ENCODE peak calls at places on chromosomes 5 and 9, in seven cellular contexts. G is ovary, H is K562, P is stomach, U is A549, L is suprapubic skin, M is tibial nerve. A is an unnamed sample.
A peak's percentile ranks its signal among the peaks of the same experiment; 100 is the strongest.

GRCh38 chr9:20630241-20630943 is 8.1 kb upstream of the MLLT3 start:
- DNase-seq in G (no peak), H (no peak), P (no peak), U (no peak), L (no peak), M (no peak), A (no peak)

GRCh38 chr5:177301503-177302165 is 1.9 kb downstream of the RAB24 start:
- DNase-seq in G (no peak), H (no peak), P (peak; percentile 67), U (no peak), L (peak; percentile 82), M (no peak), A (peak; percentile 86)

GRCh38 chr5:135335031-135335828 is 63.8 kb downstream of the MACROH2A1 start:
- DNase-seq in G (no peak), H (no peak), P (no peak), U (no peak), L (no peak), M (no peak), A (no peak)

GRCh38 chr5:147887925-147888324 is 9.4 kb downstream of the SCGB3A2 start:
- DNase-seq in G (no peak), H (no peak), P (no peak), U (no peak), L (no peak), M (no peak), A (no peak)

GRCh38 chr5:22088517-22088916 is 764.6 kb downstream of the CDH12 start:
- DNase-seq in G (no peak), H (no peak), P (no peak), U (no peak), L (no peak), M (no peak), A (no peak)

GRCh38 chr5:19488786-19489185 is 499.2 kb downstream of the CDH18 start:
- DNase-seq in G (no peak), H (no peak), P (no peak), U (no peak), L (no peak), M (no peak), A (no peak)

GRCh38 chr5:54024466-54024865 is 285.9 kb downstream of the ARL15 start:
- DNase-seq in G (no peak), H (no peak), P (no peak), U (no peak), L (no peak), M (no peak), A (no peak)

GRCh38 chr9:134659688-134660131 is 18.1 kb downstream of the COL5A1 start:
- DNase-seq in G (peak; percentile 10), H (no peak), P (no peak), U (no peak), L (no peak), M (no peak), A (no peak)

GRCh38 chr5:124342586-124342985 is 403.9 kb downstream of the ZNF608 start:
- DNase-seq in G (peak; percentile 31), H (no peak), P (no peak), U (no peak), L (no peak), M (no peak), A (no peak)

GRCh38 chr5:122129332-122129731 is at the start of gene ZNF474:
- DNase-seq in G (no peak), H (peak; percentile 28), P (no peak), U (peak; percentile 76), L (no peak), M (no peak), A (peak; percentile 20)

GRCh38 chr9:113583511-113584470 is 120.3 kb downstream of the RGS3 start:
- DNase-seq in G (no peak), H (no peak), P (no peak), U (no peak), L (no peak), M (no peak), A (no peak)

GRCh38 chr9:113587471-113588031 is 124.0 kb downstream of the RGS3 start:
- DNase-seq in G (peak; percentile 71), H (peak; percentile 76), P (no peak), U (no peak), L (no peak), M (no peak), A (no peak)

GRCh38 chr9:113582698-113583200 is 119.2 kb downstream of the RGS3 start:
- DNase-seq in G (no peak), H (no peak), P (no peak), U (no peak), L (no peak), M (no peak), A (no peak)

GRCh38 chr9:113585555-113585954 is 122.0 kb downstream of the RGS3 start:
- DNase-seq in G (no peak), H (no peak), P (no peak), U (no peak), L (no peak), M (no peak), A (no peak)

GRCh38 chr9:113584728-113585442 is 121.4 kb downstream of the RGS3 start:
- DNase-seq in G (no peak), H (no peak), P (no peak), U (no peak), L (no peak), M (no peak), A (no peak)
- H3K4me1 ChIP-seq in G (peaks cover 9% of the 10 kb centered on the region), H (no peaks in the 10 kb centered on the region), P (peaks cover 38% of the 10 kb centered on the region), U (peaks cover 10% of the 10 kb centered on the region), L (peaks cover 80% of the 10 kb centered on the region), M (peaks cover 36% of the 10 kb centered on the region), A (peaks cover 32% of the 10 kb centered on the region)

GRCh38 chr9:129489838-129490582 is 130.9 kb downstream of the C9orf50 start:
- DNase-seq in G (peak; percentile 63), H (peak; percentile 42), P (no peak), U (peak; percentile 68), L (peak; percentile 74), M (no peak), A (no peak)

GRCh38 chr9:129493002-129493713 is 127.7 kb downstream of the C9orf50 start:
- DNase-seq in G (peak; percentile 25), H (no peak), P (no peak), U (no peak), L (no peak), M (no peak), A (no peak)

GRCh38 chr9:129493714-129494047 is 127.2 kb downstream of the C9orf50 start:
- DNase-seq in G (no peak), H (no peak), P (no peak), U (no peak), L (no peak), M (no peak), A (no peak)

GRCh38 chr9:129491486-129491855 is 129.4 kb downstream of the C9orf50 start:
- DNase-seq in G (no peak), H (no peak), P (peak; percentile 78), U (no peak), L (peak; percentile 86), M (no peak), A (peak; percentile 56)

GRCh38 chr9:129490583-129491485 is 130.1 kb downstream of the C9orf50 start:
- DNase-seq in G (peak; percentile 52), H (no peak), P (no peak), U (peak; percentile 64), L (no peak), M (no peak), A (no peak)
- TF ChIP-seq EP300 in G (no peak), H (no peak), P (no peak), U (no peak), L (no peak), M (no peak), A (no peak)

GRCh38 chr5:56092115-56092514 is 97.4 kb upstream of the IL6ST start:
- DNase-seq in G (no peak), H (no peak), P (no peak), U (no peak), L (no peak), M (no peak), A (no peak)

GRCh38 chr5:56097055-56097454 is 102.3 kb upstream of the IL6ST start:
- DNase-seq in G (no peak), H (no peak), P (no peak), U (no peak), L (no peak), M (no peak), A (no peak)

GRCh38 chr5:56093970-56094369 is 99.2 kb upstream of the IL6ST start:
- DNase-seq in G (no peak), H (no peak), P (no peak), U (no peak), L (no peak), M (no peak), A (no peak)

GRCh38 chr5:56094579-56095361 is 100.0 kb upstream of the IL6ST start:
- DNase-seq in G (no peak), H (no peak), P (no peak), U (no peak), L (no peak), M (no peak), A (no peak)

DNA sequence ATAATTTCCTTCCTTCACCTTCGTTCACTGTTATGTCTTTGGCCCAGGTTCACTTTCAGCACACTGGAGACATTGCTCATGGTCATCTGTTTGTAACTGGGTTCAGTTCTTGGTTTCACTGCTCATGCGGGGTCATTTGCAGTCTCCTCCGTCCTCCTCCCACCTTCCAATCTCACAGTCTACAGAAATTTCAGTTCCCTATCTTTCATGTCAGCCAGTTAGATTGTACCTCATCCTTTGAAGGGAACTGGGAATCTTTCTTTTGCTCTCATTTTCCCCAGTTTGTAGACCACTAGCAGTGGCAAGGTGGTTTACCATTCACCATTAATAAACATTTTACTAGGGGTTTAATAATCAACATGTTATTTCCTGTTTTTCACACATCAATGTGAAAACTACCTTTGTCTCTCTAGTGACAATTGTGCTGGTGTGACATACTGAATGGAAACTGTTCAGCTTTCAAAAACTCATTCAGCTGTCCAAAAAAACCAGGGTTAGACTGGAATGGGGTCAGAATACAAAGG is 100.9 kb upstream of the IL6ST start:
- DNase-seq in G (no peak), H (no peak), P (no peak), U (no peak), L (no peak), M (no peak), A (no peak)
- H3K4me1 ChIP-seq in G (peaks cover 3% of the 10 kb centered on the region), H (peaks cover 12% of the 10 kb centered on the region), P (no peaks in the 10 kb centered on the region), U (peaks cover 44% of the 10 kb centered on the region), L (peaks cover 21% of the 10 kb centered on the region), M (peaks cover 32% of the 10 kb centered on the region), A (no peaks in the 10 kb centered on the region)

GRCh38 chr5:116908537-116908936 is 333.9 kb upstream of the SEMA6A start:
- DNase-seq in G (no peak), H (no peak), P (no peak), U (no peak), L (no peak), M (no peak), A (no peak)
- TF ChIP-seq EP300 in G (no peak), H (no peak), P (no peak), U (no peak), L (no peak), M (no peak), A (no peak)

GRCh38 chr5:172850454-172850797 is 16.4 kb downstream of the ERGIC1 start:
- DNase-seq in G (no peak), H (no peak), P (no peak), U (no peak), L (no peak), M (no peak), A (no peak)
- H3K4me1 ChIP-seq in G (peaks cover 12% of the 10 kb centered on the region), H (no peaks in the 10 kb centered on the region), P (peaks cover 70% of the 10 kb centered on the region), U (peaks cover 95% of the 10 kb centered on the region), L (peaks cover 77% of the 10 kb centered on the region), M (peaks cover 62% of the 10 kb centered on the region), A (peaks cover 91% of the 10 kb centered on the region)

A was measured in transverse colon.